ENCODE peak calls at places on chromosomes 13 and 19, in ten cellular contexts. X is Peyer's patch, G is adrenal gland, D is ovary, R is IMR-90, E is upper lobe of left lung, P is A549, N is transverse colon, A is uterus, Q is breast epithelium. K is an unnamed sample.

GRCh38 chr19:49340069-49340864 is 5.1 kb downstream of the CD37 start:
- DNase-seq in X (peak; percentile 72), G (peak; percentile 74), D (peak; percentile 82), R (no peak), E (peak; percentile 76), P (no peak), N (peak; percentile 75), A (peak; percentile 70), Q (peak; percentile 32), K (peak; percentile 89)

GRCh38 chr19:1050989-1051788 is 11.3 kb downstream of the ABCA7 start:
- DNase-seq in X (no peak), G (no peak), D (no peak), R (no peak), E (no peak), P (no peak), N (no peak), A (no peak), Q (no peak), K (peak; percentile 45)

GRCh38 chr13:98222816-98223215 is 45.7 kb upstream of the RNF113B start:
- DNase-seq in X (no peak), G (no peak), D (no peak), R (no peak), E (no peak), P (no peak), N (no peak), A (no peak), Q (no peak), K (no peak)

GRCh38 chr13:110961959-110962358 is 47.1 kb upstream of the ANKRD10 start:
- DNase-seq in X (no peak), G (no peak), D (no peak), R (no peak), E (no peak), P (no peak), N (no peak), A (no peak), Q (no peak), K (no peak)

GRCh38 chr19:49879243-49879960 is 1.9 kb downstream of the TBC1D17 start:
- DNase-seq in X (no peak), G (no peak), D (peak; percentile 45), R (no peak), E (no peak), P (peak; percentile 73), N (no peak), A (peak; percentile 24), Q (no peak), K (peak; percentile 52)

GRCh38 chr19:29528350-29528945 is 2.7 kb downstream of the VSTM2B start:
- DNase-seq in X (peak; percentile 54), G (peak; percentile 24), D (peak; percentile 28), R (peak; percentile 58), E (no peak), P (peak; percentile 90), N (peak; percentile 26), A (no peak), Q (peak; percentile 22), K (peak; percentile 65)

GRCh38 chr13:88958821-88959220 is 1287.7 kb downstream of the SLITRK5 start:
- DNase-seq in X (no peak), G (peak; percentile 23), D (no peak), R (no peak), E (no peak), P (no peak), N (no peak), A (no peak), Q (peak; percentile 49), K (no peak)

GRCh38 chr19:7788178-7788932 is 25.3 kb downstream of the CLEC4M start:
- DNase-seq in X (no peak), G (peak; percentile 23), D (no peak), R (no peak), E (no peak), P (no peak), N (no peak), A (no peak), Q (no peak), K (peak; percentile 52)

GRCh38 chr13:49554387-49554786 is 31.0 kb downstream of the RCBTB1 start:
- DNase-seq in X (no peak), G (no peak), D (no peak), R (no peak), E (no peak), P (no peak), N (no peak), A (no peak), Q (no peak), K (no peak)

GRCh38 chr13:36847541-36848045 is 28.6 kb downstream of the RFXAP start:
- DNase-seq in X (no peak), G (no peak), D (no peak), R (no peak), E (no peak), P (no peak), N (no peak), A (no peak), Q (no peak), K (no peak)

GRCh38 chr19:55146078-55146647 is 2.8 kb downstream of the TNNT1 start:
- DNase-seq in X (no peak), G (no peak), D (no peak), R (no peak), E (no peak), P (peak; percentile 85), N (no peak), A (no peak), Q (no peak), K (no peak)

GRCh38 chr13:61188057-61188456 is 227.6 kb downstream of the PCDH20 start:
- DNase-seq in X (no peak), G (no peak), D (no peak), R (no peak), E (no peak), P (no peak), N (no peak), A (no peak), Q (no peak), K (no peak)

GRCh38 chr13:74134777-74135305 is 637 bp upstream of the KLF12 start:
- DNase-seq in X (peak; percentile 71), G (peak; percentile 36), D (peak; percentile 68), R (no peak), E (peak; percentile 51), P (peak; percentile 48), N (peak; percentile 75), A (peak; percentile 30), Q (no peak), K (peak; percentile 85)

GRCh38 chr13:27283906-27284523 is 13.4 kb downstream of the RASL11A start:
- DNase-seq in X (no peak), G (peak; percentile 44), D (no peak), R (no peak), E (peak; percentile 42), P (peak; percentile 46), N (peak; percentile 21), A (no peak), Q (no peak), K (peak; percentile 34)

GRCh38 chr13:31029129-31029528 is 96.7 kb downstream of the TEX26 start:
- DNase-seq in X (no peak), G (no peak), D (no peak), R (no peak), E (no peak), P (no peak), N (no peak), A (no peak), Q (no peak), K (no peak)

GRCh38 chr13:77696006-77696862 is 1.3 kb upstream of the SLAIN1 start:
- DNase-seq in X (no peak), G (no peak), D (no peak), R (no peak), E (no peak), P (no peak), N (no peak), A (no peak), Q (no peak), K (no peak)

GRCh38 chr13:72163671-72164070 is 296.7 kb upstream of the DACH1 start:
- DNase-seq in X (no peak), G (peak; percentile 14), D (no peak), R (no peak), E (no peak), P (no peak), N (no peak), A (no peak), Q (no peak), K (no peak)

GRCh38 chr19:14410054-14410774 is 8.9 kb downstream of the DDX39A start:
- DNase-seq in X (peak; percentile 54), G (no peak), D (no peak), R (no peak), E (no peak), P (no peak), N (no peak), A (no peak), Q (no peak), K (no peak)
- TF ChIP-seq POLR2A in X (no peak), G (no peak), D (no peak), R (no peak), E (no peak), P (no peak), N (no peak), A (no peak), Q (no peak), K (no peak)

GRCh38 chr19:45762870-45763631 is 6.0 kb downstream of the SIX5 start:
- DNase-seq in X (no peak), G (no peak), D (peak; percentile 48), R (no peak), E (no peak), P (no peak), N (no peak), A (no peak), Q (no peak), K (no peak)
- TF ChIP-seq POLR2A in X (no peak), G (no peak), D (no peak), R (no peak), E (no peak), P (no peak), N (no peak), A (no peak), Q (no peak), K (no peak)

DNA sequence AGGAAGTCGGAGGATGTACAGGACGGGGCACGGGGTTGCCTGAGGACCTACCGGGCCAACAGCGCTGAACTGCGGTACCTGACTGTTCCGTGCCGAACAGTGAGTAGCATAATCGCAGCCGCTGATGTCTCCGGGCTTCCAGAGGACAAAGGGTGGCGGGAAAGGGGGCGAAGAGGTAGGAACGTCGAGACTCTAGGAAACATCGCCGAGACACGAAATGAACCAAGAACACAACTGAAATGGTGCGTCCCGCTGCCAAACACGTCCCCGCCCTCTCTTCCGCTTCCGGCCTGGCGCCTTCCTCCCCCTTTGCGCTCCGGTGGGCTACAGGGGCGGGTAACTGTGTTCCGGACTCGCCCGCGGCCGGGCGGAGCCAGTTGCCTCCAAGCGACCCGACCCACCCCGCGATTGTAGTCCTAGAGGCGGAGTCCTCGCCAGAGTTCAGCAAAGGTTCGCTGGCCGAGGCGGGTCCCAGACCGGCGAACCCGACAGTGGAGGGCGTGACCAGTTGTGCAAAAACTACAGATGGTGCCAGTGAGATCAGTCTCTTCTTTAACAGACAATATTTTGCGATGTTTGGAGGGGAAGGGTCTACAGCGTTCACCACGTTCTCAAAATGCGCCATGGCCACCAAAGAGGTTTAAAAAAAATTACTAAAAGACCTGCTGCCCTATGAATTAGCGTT is at the start of gene MRPS31:
- DNase-seq in X (peak; percentile 97), G (peak; percentile 96), D (peak; percentile 92), R (peak; percentile 91), E (peak; percentile 99), P (peak; percentile 93), N (peak; percentile 97), A (peak; percentile 94), Q (peak; percentile 88), K (peak; percentile 98)
- TF ChIP-seq POLR2A in X (peak; percentile 72), G (no peak), D (peak; percentile 66), R (peak; percentile 51), E (peak; percentile 28), P (peak; percentile 71), N (peak; percentile 66), A (peak; percentile 63), Q (peak; percentile 32), K (peak; percentile 70)

DNA sequence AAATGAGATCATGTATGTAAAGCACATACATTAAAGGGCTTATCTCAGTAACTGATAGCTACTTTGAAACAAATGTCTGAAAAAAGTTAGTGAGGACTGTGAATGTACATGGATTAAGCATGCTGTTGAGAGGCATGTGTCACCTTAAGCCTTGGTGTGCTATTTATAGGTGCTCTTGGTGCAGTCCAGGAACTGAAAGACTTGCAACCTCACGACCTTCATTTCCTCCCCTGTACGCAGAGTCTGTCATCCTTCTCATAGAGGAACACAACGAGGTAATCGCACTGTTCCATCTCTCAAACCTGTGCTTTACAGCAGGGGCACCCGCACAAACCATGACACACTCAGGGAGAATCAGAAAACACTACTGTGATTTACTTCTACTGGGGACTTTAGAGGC is 65.6 kb downstream of the UFM1 start:
- DNase-seq in X (no peak), G (no peak), D (no peak), R (no peak), E (no peak), P (no peak), N (peak; percentile 8), A (no peak), Q (no peak), K (no peak)
- TF ChIP-seq POLR2A in X (no peak), G (no peak), D (no peak), R (no peak), E (no peak), P (no peak), N (no peak), A (no peak), Q (no peak), K (no peak)